ENCODE peak calls at places on chromosomes 6 and 20, in six cellular contexts. Z is activated CD4-positive, alpha-beta T cell treated with anti-CD3 and anti-CD28 coated beads, Interleukin-2, amount 50 U/mL, for 1 hour; E is T-helper 2 cell; T is progenitor cell of endocrine pancreas; C is stimulated activated CD4-positive, alpha-beta T cell treated with anti-CD3 and anti-CD28 coated beads, Interleukin-15, amount 100 ng/mL, for 24 hours; X is NCI-H1105 treated with DMSO at 0.1 percent for 48 hours. O is an unnamed sample.

GRCh38 chr6:118371955-118372354 is 176.1 kb upstream of the PLN start:
- DNase-seq in E (no peak), T (no peak), Z (no peak), X (no peak), C (no peak), O (no peak)

GRCh38 chr6:107523794-107524193 is 33.9 kb downstream of the SOBP start:
- DNase-seq in T (no peak), E (no peak), X (no peak), Z (no peak), C (no peak), O (no peak)

GRCh38 chr20:25051386-25052155 is 6.4 kb downstream of the ACSS1 start:
- DNase-seq in X (no peak), Z (no peak), T (no peak), E (no peak), C (no peak), O (no peak)

GRCh38 chr6:136069119-136069518 is 181.0 kb downstream of the MTFR2 start:
- DNase-seq in C (no peak), Z (no peak), T (no peak), X (no peak), E (no peak), O (no peak)

GRCh38 chr6:111294374-111294967 is 188.5 kb downstream of the REV3L start:
- DNase-seq in C (no peak), T (no peak), Z (no peak), E (no peak), X (no peak), O (no peak)

GRCh38 chr6:144619983-144620382 is 334.8 kb downstream of the UTRN start:
- DNase-seq in Z (no peak), C (no peak), T (no peak), X (no peak), E (no peak), O (no peak)

GRCh38 chr20:47146703-47147102 is 209.8 kb downstream of the ZMYND8 start:
- DNase-seq in X (no peak), T (no peak), E (no peak), C (no peak), Z (no peak), O (no peak)

GRCh38 chr6:141174932-141175331 is 957.8 kb upstream of the GJE1 start:
- DNase-seq in X (no peak), T (no peak), C (no peak), Z (no peak), E (no peak), O (no peak)

GRCh38 chr6:30178837-30179236 is 15.5 kb downstream of the TRIM15 start:
- DNase-seq in Z (no peak), E (no peak), X (no peak), T (no peak), C (no peak), O (no peak)

GRCh38 chr20:36881888-36882287 is 6.0 kb downstream of the TLDC2 start:
- DNase-seq in C (peak; percentile 43), E (no peak), T (no peak), X (no peak), Z (no peak), O (no peak)

GRCh38 chr6:101391772-101392560 is 1.5 kb upstream of the GRIK2 start:
- DNase-seq in T (no peak), E (no peak), C (no peak), Z (no peak), X (no peak), O (no peak)

GRCh38 chr6:6125495-6125894 is 118.8 kb upstream of the NRN1 start:
- DNase-seq in C (no peak), T (no peak), E (no peak), X (no peak), Z (no peak), O (no peak)

GRCh38 chr6:38459291-38459690 is 180.4 kb downstream of the BTBD9 start:
- DNase-seq in E (no peak), C (no peak), Z (no peak), X (no peak), T (no peak), O (no peak)

GRCh38 chr20:5402903-5403531 is 86.3 kb upstream of the PROKR2 start:
- DNase-seq in C (peak; percentile 40), X (no peak), Z (no peak), T (peak; percentile 26), E (no peak), O (no peak)

GRCh38 chr20:62010551-62011402 is 54.9 kb downstream of the TAF4 start:
- DNase-seq in C (peak; percentile 64), E (no peak), T (peak; percentile 38), Z (peak; percentile 64), X (peak; percentile 34), O (peak; percentile 63)

GRCh38 chr6:42572523-42572922 is 8.7 kb downstream of the UBR2 start:
- DNase-seq in X (no peak), C (no peak), Z (no peak), T (no peak), E (no peak), O (no peak)

GRCh38 chr6:170167657-170168159 is 123.2 kb downstream of the DLL1 start:
- DNase-seq in X (no peak), Z (no peak), E (no peak), C (no peak), T (no peak), O (no peak)